ENCODE peak calls at places on chromosomes 4 and X, in ten cellular contexts. T, Y, X, B, N, G, O, U, S and V are unnamed samples.

GRCh38 chr4:90572996-90573395 is 445.8 kb downstream of the CCSER1 start:
- DNase-seq in B (no peak), T (no peak), O (no peak), G (no peak), N (no peak), U (no peak), Y (no peak), X (no peak), S (no peak), V (no peak)

GRCh38 chrX:151970661-151971060 is 3.8 kb downstream of the GABRE start:
- DNase-seq in U (no peak), N (peak; percentile 35), X (no peak), G (peak; percentile 83), O (no peak), Y (no peak), B (peak; percentile 84), T (peak; percentile 29), S (peak; percentile 90), V (no peak)

GRCh38 chr4:54233128-54233696 is 4.1 kb downstream of the PDGFRA start:
- DNase-seq in B (peak; percentile 84), Y (no peak), X (peak; percentile 68), O (peak; percentile 91), U (peak; percentile 92), G (peak; percentile 90), T (peak; percentile 86), N (peak; percentile 81), S (peak; percentile 55), V (peak; percentile 95)

GRCh38 chrX:65586491-65586890 is 51.9 kb upstream of the LAS1L start:
- DNase-seq in G (no peak), X (no peak), N (no peak), T (no peak), U (no peak), S (no peak), B (no peak), O (no peak), Y (no peak), V (peak; percentile 52)

GRCh38 chr4:6886886-6887285 is 22.7 kb upstream of the TBC1D14 start:
- DNase-seq in G (no peak), O (no peak), U (no peak), S (no peak), T (no peak), X (no peak), N (peak; percentile 2), B (no peak), Y (no peak), V (no peak)

GRCh38 chr4:142567620-142568451 is 278.3 kb downstream of the INPP4B start:
- DNase-seq in X (no peak), Y (peak; percentile 31), N (peak; percentile 28), B (no peak), G (no peak), U (no peak), S (no peak), T (peak; percentile 35), O (no peak), V (no peak)

GRCh38 chr4:165208322-165208652 is 926 bp downstream of the KLHL2 start:
- DNase-seq in X (no peak), O (no peak), G (no peak), U (no peak), S (no peak), B (no peak), Y (no peak), N (no peak), T (no peak), V (no peak)

GRCh38 chr4:154427149-154427548 is 64.5 kb downstream of the DCHS2 start:
- DNase-seq in T (no peak), X (no peak), B (no peak), Y (no peak), O (no peak), S (no peak), G (no peak), N (no peak), U (no peak), V (no peak)

GRCh38 chrX:46912673-46913491 is 661 bp downstream of the JADE3 start:
- DNase-seq in O (peak; percentile 86), T (peak; percentile 45), G (peak; percentile 67), X (peak; percentile 52), S (peak; percentile 39), B (peak; percentile 66), Y (no peak), U (peak; percentile 60), N (peak; percentile 50), V (peak; percentile 25)

GRCh38 chr4:23878235-23878861 is 11.5 kb downstream of the PPARGC1A start:
- DNase-seq in G (no peak), B (no peak), T (no peak), Y (no peak), S (no peak), N (no peak), U (no peak), O (no peak), X (no peak), V (no peak)

DNA sequence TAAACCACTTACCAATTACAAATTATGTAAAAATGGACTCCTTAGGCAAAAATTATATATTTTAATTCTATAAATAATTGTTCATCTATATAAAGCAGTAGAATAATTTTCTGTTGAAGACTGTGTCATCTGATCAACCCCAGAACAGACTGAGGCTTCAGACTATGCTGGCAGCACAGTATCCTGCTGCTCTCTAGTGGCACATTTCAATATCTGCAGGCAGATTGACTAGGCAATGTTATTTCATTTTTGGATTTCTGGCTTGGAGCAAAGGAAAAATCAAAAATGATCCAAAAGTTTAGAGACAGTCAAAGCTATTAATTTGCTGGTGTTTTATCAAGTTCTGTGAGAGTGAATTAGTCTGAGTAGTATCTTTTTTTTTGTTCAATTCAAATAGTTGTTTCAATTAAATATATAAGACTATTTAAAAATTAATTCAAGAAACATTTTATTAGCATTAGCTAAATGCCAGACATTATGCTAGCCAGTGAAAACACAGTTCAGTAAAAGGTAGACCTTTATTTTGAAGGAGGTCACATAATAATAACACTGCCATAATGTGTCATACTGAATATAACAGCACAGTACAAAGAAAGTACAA is 21.3 kb upstream of the SULT1E1 start:
- DNase-seq in O (peak; percentile 10), G (no peak), N (peak; percentile 17), S (peak; percentile 66), T (peak; percentile 35), B (no peak), X (peak; percentile 10), Y (no peak), U (no peak), V (no peak)
- TF ChIP-seq EP300 in O (no peak), G (no peak), N (no peak), S (no peak), T (no peak), B (no peak), X (no peak), Y (no peak), U (no peak), V (no peak)

DNA sequence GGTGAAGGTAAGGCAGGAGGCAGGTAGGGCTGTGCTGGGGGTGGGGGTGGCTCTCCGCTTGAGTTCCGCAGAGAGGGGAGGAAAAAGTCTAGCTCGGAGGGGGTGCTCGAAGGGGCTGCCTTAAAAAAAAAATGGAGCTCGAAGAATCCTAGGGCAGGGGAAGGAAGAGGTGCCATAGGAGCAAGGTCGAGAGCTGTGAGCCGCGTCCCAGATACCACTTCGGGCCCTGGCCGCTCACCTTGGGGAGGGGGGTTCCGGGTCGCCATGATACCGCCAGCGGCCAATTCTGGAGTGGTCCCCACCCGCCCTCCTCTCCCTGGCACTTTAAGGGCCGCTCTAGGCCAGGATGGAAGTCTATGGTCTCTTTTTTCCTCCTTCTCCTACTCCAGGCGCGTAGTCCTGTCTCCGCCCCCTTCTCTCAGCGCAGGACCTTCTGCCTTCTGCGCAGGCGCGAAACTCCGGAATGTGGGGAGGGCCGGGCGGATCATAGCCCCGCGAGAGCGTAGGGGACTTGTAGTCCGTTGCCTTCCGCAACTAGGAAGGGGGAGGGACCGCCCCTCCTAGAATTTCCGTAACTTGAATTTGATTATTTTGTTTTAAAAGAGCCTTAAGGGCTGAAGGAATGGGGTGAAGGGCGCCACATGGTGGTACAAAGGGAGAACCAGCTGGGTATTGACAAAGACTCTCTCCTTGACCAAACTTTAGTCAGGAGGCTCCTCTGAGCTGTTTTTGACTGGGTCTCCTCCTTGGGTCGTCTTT is at the start of gene FUNDC1:
- DNase-seq in X (peak; percentile 96), B (peak; percentile 95), S (peak; percentile 90), T (peak; percentile 95), G (peak; percentile 96), N (peak; percentile 96), U (peak; percentile 89), O (peak; percentile 89), Y (peak; percentile 79), V (peak; percentile 95)
- TF ChIP-seq POLR2AphosphoS5 in X (no peak), B (no peak), S (peak; percentile 52), T (peak; percentile 68), G (peak; percentile 35), N (no peak), U (peak; percentile 29), O (peak; percentile 70), Y (no peak), V (peak; percentile 14)

DNA sequence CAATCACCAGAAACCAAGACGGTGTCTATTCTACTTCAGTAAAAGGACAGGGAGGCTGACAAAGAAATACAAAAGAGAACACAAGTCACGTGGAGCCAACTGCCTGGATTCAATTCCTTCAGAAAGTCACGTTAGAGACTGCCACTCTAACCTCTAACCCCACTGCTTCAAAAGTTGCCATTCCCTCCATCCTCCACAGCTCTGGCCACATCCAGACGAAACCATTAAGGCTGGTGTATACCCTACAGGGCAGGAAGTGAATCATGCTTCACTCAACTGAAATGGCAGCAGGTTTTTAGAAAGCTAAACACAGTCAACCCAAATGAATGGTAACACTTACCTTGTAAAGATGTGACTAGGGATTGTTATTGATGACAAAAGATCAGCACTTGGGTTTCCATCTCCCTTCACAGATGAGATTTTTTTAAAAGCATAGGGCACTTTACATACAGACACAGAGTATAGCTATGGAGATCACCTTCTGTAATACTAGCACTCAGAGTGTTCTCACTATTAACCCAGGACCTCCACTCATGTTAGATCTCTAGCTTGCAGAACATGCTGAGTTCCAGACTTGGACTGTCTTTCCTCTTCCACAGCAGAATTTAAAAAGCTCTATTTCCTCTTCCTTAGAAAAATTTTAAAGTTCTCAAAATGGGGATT is 37.4 kb downstream of the MAML3 start:
- DNase-seq in X (no peak), U (no peak), O (peak; percentile 41), B (no peak), G (no peak), S (no peak), Y (no peak), T (no peak), N (no peak), V (no peak)
- TF ChIP-seq EP300 in X (no peak), U (no peak), O (no peak), B (no peak), G (no peak), S (no peak), Y (no peak), T (no peak), N (no peak), V (no peak)

DNA sequence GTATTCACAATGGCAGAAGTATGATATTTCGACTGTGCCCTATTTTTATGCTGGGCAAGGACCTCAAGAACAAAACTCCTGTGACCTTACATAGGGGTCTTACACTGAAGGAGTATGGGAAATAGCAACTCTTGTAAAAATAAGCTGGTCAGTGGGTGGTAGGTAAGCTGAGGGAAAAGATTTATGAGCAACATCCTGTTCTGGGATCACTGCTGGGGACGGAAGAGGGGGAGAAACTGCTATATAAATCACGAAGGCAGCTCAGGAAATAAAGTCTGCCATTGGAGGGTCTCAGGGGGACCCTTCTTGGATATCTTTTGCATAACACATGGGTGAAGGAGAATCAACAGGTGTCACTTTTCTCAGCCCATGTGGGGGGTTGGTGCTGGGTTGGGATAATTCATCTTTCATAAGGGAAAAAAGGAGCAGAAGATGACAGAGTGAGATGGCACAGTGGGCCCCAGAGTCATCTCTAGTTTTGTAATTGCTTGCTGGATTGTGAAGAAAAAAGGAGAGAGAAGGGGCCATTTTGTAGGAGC is 33.7 kb downstream of the AFF1 start:
- DNase-seq in O (no peak), G (no peak), B (no peak), Y (no peak), X (no peak), T (no peak), N (no peak), U (no peak), S (no peak), V (no peak)
- TF ChIP-seq POLR2AphosphoS5 in O (no peak), G (no peak), B (no peak), Y (no peak), X (no peak), T (no peak), N (no peak), U (no peak), S (no peak), V (no peak)